ENCODE peak calls at places on chromosome 4, in ten cellular contexts. A is coronary artery; F is myocyte; D is stimulated activated CD4-positive, alpha-beta T cell treated with anti-CD3 and anti-CD28 coated beads, Interleukin-15, amount 100 ng/mL, for 1 hour; K is SIG-M5; E is naive thymus-derived CD4-positive, alpha-beta T cell; U is AG09309; T is transverse colon; J is hypothalamus; H is EL. Y is an unnamed sample.

GRCh38 chr4:137738377-137738990 is 206.2 kb upstream of the PCDH18 start:
- DNase-seq in A (no peak), F (no peak), D (no peak), K (no peak), E (no peak), U (no peak), T (no peak), J (no peak), H (no peak), Y (no peak)

GRCh38 chr4:3021627-3022026 is 52.7 kb downstream of the HTT-AS start:
- DNase-seq in A (no peak), F (no peak), D (no peak), K (no peak), E (no peak), U (no peak), T (no peak), J (no peak), H (no peak), Y (no peak)

GRCh38 chr4:41776466-41776865 is 27.9 kb upstream of the PHOX2B start:
- DNase-seq in A (no peak), F (no peak), D (no peak), K (no peak), E (no peak), U (no peak), T (no peak), J (no peak), H (no peak), Y (no peak)

GRCh38 chr4:140740906-140741670 is 15.1 kb downstream of the TBC1D9 start:
- DNase-seq in A (no peak), F (no peak), D (no peak), K (no peak), E (no peak), U (no peak), T (no peak), J (no peak), H (no peak), Y (no peak)

GRCh38 chr4:114600672-114601071 is 2.1 kb downstream of the UGT8 start:
- DNase-seq in A (no peak), F (no peak), D (no peak), K (no peak), E (no peak), U (no peak), T (no peak), J (no peak), H (no peak), Y (no peak)

GRCh38 chr4:83282049-83282535 is 2.5 kb downstream of the COQ2 start:
- DNase-seq in A (no peak), F (peak; percentile 74), D (no peak), K (no peak), E (peak; percentile 71), U (no peak), T (peak; percentile 43), J (no peak), H (peak; percentile 68), Y (peak; percentile 53)

GRCh38 chr4:121168865-121169281 is 4.8 kb upstream of the TNIP3 start:
- DNase-seq in A (no peak), F (no peak), D (no peak), K (no peak), E (no peak), U (no peak), T (no peak), J (no peak), H (no peak), Y (no peak)

GRCh38 chr4:180059216-180059881 is 2183.9 kb upstream of the TENM3 start:
- DNase-seq in A (no peak), F (peak; percentile 5), D (no peak), K (no peak), E (no peak), U (no peak), T (peak; percentile 10), J (peak; percentile 55), H (no peak), Y (peak; percentile 83)

GRCh38 chr4:178812866-178813265 is 1370.6 kb upstream of the AGA start:
- DNase-seq in A (no peak), F (no peak), D (no peak), K (no peak), E (no peak), U (no peak), T (no peak), J (no peak), H (no peak), Y (no peak)

GRCh38 chr4:78002260-78002659 is 54.9 kb upstream of the FRAS1 start:
- DNase-seq in A (no peak), F (peak; percentile 67), D (no peak), K (no peak), E (no peak), U (no peak), T (no peak), J (no peak), H (peak; percentile 2), Y (no peak)

GRCh38 chr4:158644755-158645154 is 26.9 kb downstream of the C4orf46 start:
- DNase-seq in A (no peak), F (peak; percentile 34), D (no peak), K (no peak), E (no peak), U (no peak), T (no peak), J (no peak), H (no peak), Y (no peak)

GRCh38 chr4:55177461-55177860 is 52.1 kb upstream of the KDR start:
- DNase-seq in A (no peak), F (peak; percentile 67), D (no peak), K (no peak), E (no peak), U (no peak), T (no peak), J (no peak), H (no peak), Y (no peak)

GRCh38 chr4:624705-625590 is at the start of gene PDE6B:
- DNase-seq in A (no peak), F (no peak), D (no peak), K (no peak), E (no peak), U (no peak), T (no peak), J (no peak), H (no peak), Y (no peak)

GRCh38 chr4:184699941-184700340 is 34.0 kb downstream of the CENPU start:
- DNase-seq in A (no peak), F (peak; percentile 61), D (no peak), K (no peak), E (no peak), U (no peak), T (no peak), J (no peak), H (no peak), Y (no peak)

GRCh38 chr4:139641218-139641617 is 24.4 kb upstream of the MGST2 start:
- DNase-seq in A (no peak), F (no peak), D (no peak), K (no peak), E (no peak), U (no peak), T (no peak), J (no peak), H (peak; percentile 91), Y (no peak)

GRCh38 chr4:38509551-38509950 is 154.4 kb upstream of the KLF3 start:
- DNase-seq in A (no peak), F (no peak), D (no peak), K (no peak), E (peak; percentile 69), U (no peak), T (no peak), J (no peak), H (no peak), Y (no peak)

GRCh38 chr4:3684546-3684945 is 81.6 kb upstream of the ADRA2C start:
- DNase-seq in A (no peak), F (no peak), D (no peak), K (no peak), E (no peak), U (no peak), T (no peak), J (no peak), H (no peak), Y (no peak)

GRCh38 chr4:168199262-168199957 is 107.1 kb downstream of the ANXA10 start:
- DNase-seq in A (no peak), F (peak; percentile 72), D (no peak), K (no peak), E (no peak), U (no peak), T (no peak), J (no peak), H (no peak), Y (no peak)

GRCh38 chr4:16337936-16338335 is 111.7 kb upstream of the TAPT1 start:
- DNase-seq in A (no peak), F (no peak), D (no peak), K (no peak), E (no peak), U (no peak), T (no peak), J (no peak), H (peak; percentile 12), Y (no peak)

GRCh38 chr4:4794421-4794820 is 65.0 kb upstream of the MSX1 start:
- DNase-seq in A (no peak), F (no peak), D (no peak), K (no peak), E (no peak), U (no peak), T (no peak), J (no peak), H (peak; percentile 30), Y (no peak)

GRCh38 chr4:137468836-137469235 is 63.5 kb downstream of the PCDH18 start:
- DNase-seq in A (no peak), F (no peak), D (no peak), K (no peak), E (no peak), U (no peak), T (no peak), J (no peak), H (no peak), Y (no peak)

GRCh38 chr4:71429962-71430361 is 91.1 kb downstream of the SLC4A4 start:
- DNase-seq in A (no peak), F (no peak), D (no peak), K (no peak), E (no peak), U (no peak), T (no peak), J (no peak), H (no peak), Y (no peak)

Y was measured in retina.